ENCODE peak calls at places on chromosomes 16 and 17, in five cellular contexts. E is brain microvascular endothelial cell, G is vagina, P is WERI-Rb-1, A is foreskin fibroblast. W is an unnamed sample.

GRCh38 chr16:46519063-46519462 is 102.1 kb downstream of the SHCBP1 start:
- DNase-seq in E (no peak), G (no peak), P (no peak), A (no peak), W (no peak)

GRCh38 chr16:17380613-17381012 is 90.1 kb downstream of the XYLT1 start:
- DNase-seq in E (no peak), G (no peak), P (no peak), A (no peak), W (no peak)

GRCh38 chr16:405548-406506 is 4.1 kb downstream of the DECR2 start:
- DNase-seq in E (no peak), G (no peak), P (no peak), A (no peak), W (no peak)

GRCh38 chr17:58587713-58588117 is 73.3 kb upstream of the MTMR4 start:
- DNase-seq in E (peak; percentile 21), G (no peak), P (peak; percentile 89), A (peak; percentile 12), W (no peak)

GRCh38 chr16:23171234-23171948 is 11.2 kb upstream of the SCNN1G start:
- DNase-seq in E (no peak), G (no peak), P (no peak), A (peak; percentile 12), W (no peak)

GRCh38 chr17:17667947-17668346 is 13.3 kb upstream of the RAI1 start:
- DNase-seq in E (no peak), G (no peak), P (no peak), A (no peak), W (no peak)

GRCh38 chr17:38315497-38315896 is 18.5 kb downstream of the MRPL45 start:
- DNase-seq in E (no peak), G (no peak), P (no peak), A (no peak), W (no peak)

GRCh38 chr17:77654861-77655260 is 303.6 kb upstream of the TNRC6C start:
- DNase-seq in E (no peak), G (no peak), P (no peak), A (no peak), W (no peak)

GRCh38 chr17:50533720-50534148 is 1.2 kb downstream of the EPN3 start:
- DNase-seq in E (peak; percentile 9), G (no peak), P (no peak), A (no peak), W (no peak)

GRCh38 chr17:75020331-75021110 is 8.1 kb downstream of the MRPL58 start:
- DNase-seq in E (no peak), G (no peak), P (no peak), A (no peak), W (no peak)

GRCh38 chr17:37607637-37608368 is 1.4 kb downstream of the SYNRG start:
- DNase-seq in E (no peak), G (no peak), P (no peak), A (no peak), W (no peak)

GRCh38 chr16:7303014-7303676 is 29.5 kb upstream of the RBFOX1 start:
- DNase-seq in E (no peak), G (no peak), P (no peak), A (no peak), W (no peak)

GRCh38 chr16:71927383-71927782 is 32.1 kb downstream of the IST1 start:
- DNase-seq in E (peak; percentile 77), G (no peak), P (no peak), A (peak; percentile 89), W (peak; percentile 59)

GRCh38 chr16:77877712-77878111 is 89.3 kb downstream of the VAT1L start:
- DNase-seq in E (peak; percentile 90), G (no peak), P (no peak), A (peak; percentile 56), W (peak; percentile 70)

GRCh38 chr16:54266363-54266955 is 20.1 kb downstream of the IRX3 start:
- DNase-seq in E (no peak), G (no peak), P (no peak), A (peak; percentile 28), W (no peak)

GRCh38 chr16:68074850-68075249 is 10.3 kb upstream of the NFATC3 start:
- DNase-seq in E (no peak), G (peak; percentile 81), P (no peak), A (no peak), W (no peak)

GRCh38 chr17:36755586-36755985 is 154.2 kb downstream of the MRM1 start:
- DNase-seq in E (no peak), G (no peak), P (peak; percentile 56), A (no peak), W (no peak)

GRCh38 chr17:79803997-79804855 is 7.3 kb upstream of the CBX8 start:
- DNase-seq in E (no peak), G (no peak), P (no peak), A (no peak), W (no peak)

GRCh38 chr16:58001781-58002410 is 689 bp downstream of the USB1 start:
- DNase-seq in E (no peak), G (no peak), P (no peak), A (no peak), W (no peak)

GRCh38 chr16:89581045-89581695 is 5.6 kb downstream of the CPNE7 start:
- DNase-seq in E (peak; percentile 99), G (no peak), P (no peak), A (peak; percentile 98), W (peak; percentile 94)

GRCh38 chr16:65032397-65032796 is 89.5 kb downstream of the CDH11 start:
- DNase-seq in E (no peak), G (no peak), P (no peak), A (peak; percentile 9), W (no peak)

GRCh38 chr17:83103200-83103937 is 24.0 kb downstream of the METRNL start:
- DNase-seq in E (peak; percentile 42), G (no peak), P (no peak), A (peak; percentile 49), W (no peak)

GRCh38 chr16:80759419-80760162 is 44.8 kb downstream of the CDYL2 start:
- DNase-seq in E (no peak), G (no peak), P (no peak), A (no peak), W (peak; percentile 89)
- TF ChIP-seq CTCF in E (no peak), G (no peak), P (no peak), A (no peak), W (no peak)

DNA sequence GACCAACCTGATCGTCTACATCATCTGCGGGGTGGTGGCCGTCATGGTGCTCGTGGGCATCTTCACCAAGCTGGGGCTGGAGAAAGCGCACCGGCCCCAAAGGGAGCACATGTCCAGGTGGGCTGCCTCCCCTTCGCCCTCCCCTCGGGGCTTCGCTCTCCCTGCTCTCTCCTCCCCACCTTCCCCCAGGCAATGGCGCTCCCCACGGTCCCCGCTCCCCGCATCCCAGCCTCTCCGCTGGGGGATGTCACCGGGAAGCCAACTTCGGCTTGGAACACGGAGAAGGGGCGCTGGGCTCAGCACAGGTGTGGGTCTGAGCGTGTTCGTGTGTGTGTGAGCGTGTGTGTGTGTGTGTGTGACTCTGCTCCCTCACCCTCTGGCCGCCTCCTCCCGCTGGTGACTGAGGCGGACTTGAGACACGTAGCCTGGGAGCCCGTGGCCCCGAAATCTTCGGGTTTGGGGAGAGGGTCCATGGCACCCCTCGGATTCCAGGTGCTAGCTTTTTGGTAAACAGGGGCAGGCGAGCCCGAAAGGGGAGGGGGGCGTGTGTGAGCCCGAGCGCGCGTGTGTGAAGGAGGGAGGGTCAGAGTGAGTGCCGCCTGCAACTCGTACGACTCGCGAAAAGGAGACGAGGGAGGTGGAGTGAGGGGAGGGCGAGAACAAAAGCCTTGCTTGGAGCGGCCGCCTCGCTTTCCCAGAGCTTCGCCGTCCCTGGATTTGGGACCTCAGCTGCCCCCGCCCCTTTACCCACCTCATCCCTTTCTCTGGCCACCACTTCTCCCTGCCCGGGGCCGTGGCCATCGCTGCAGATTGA is 1.3 kb downstream of the SHISA9 start:
- DNase-seq in E (no peak), G (no peak), P (no peak), A (no peak), W (no peak)
- H3K4me3 ChIP-seq in E (peak overlapping the region; percentile 22), G (no peak overlapping the region), P (peak overlapping the region; percentile 30), A (no peak overlapping the region), W (peak overlapping the region; percentile 88)

DNA sequence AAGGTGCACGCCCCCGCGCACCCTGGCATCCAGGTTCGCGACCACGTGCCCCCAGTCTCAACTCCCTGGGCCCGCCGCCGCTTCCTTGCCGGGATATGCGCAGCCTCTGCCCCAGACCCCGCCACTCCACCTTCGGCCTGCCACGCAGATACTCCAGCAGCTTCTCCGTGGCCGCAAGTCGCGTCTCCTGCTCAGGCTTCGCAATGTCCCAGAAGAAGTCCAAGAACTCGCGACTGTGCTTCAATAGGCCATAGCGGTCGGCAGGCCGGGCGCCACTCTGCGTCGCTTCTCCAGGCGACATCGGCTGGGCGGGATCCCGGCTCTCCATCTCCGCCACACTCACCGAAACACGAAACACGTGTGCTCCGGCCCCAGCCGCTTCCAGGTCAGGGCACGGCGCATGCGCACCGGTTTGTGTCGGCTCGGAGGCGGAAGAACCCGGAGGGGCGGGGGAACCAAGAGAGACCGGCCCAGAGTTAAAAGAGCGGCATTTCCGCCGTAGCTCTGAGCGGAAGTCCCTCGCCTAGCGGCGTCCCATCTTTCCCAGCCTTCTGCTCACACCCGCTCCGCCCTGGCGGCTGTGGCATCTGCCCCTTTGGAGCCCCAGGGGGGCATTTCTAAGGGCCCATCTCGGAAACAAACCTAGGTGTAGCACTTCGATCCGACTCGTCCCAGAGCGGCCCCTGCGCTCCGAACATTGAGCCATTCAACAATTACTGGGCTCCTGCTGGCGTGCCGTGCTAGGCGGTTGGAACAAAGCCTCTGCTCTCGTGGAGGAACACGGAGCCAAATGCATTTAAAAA is at the start of gene MYBBP1A:
- DNase-seq in E (peak; percentile 89), G (no peak), P (peak; percentile 97), A (peak; percentile 95), W (peak; percentile 52)
- TF ChIP-seq CTCF in E (peak; percentile 32), G (no peak), P (peak; percentile 23), A (no peak), W (no peak)

GRCh38 chr17:34578016-34578415 is 1.4 kb upstream of the TMEM132E start:
- DNase-seq in E (no peak), G (no peak), P (peak; percentile 85), A (no peak), W (no peak)

GRCh38 chr17:34579979-34580684 is 750 bp downstream of the TMEM132E start:
- DNase-seq in E (no peak), G (no peak), P (no peak), A (peak; percentile 16), W (no peak)

GRCh38 chr17:34580685-34581445 is 1.5 kb downstream of the TMEM132E start:
- DNase-seq in E (no peak), G (no peak), P (peak; percentile 25), A (no peak), W (no peak)

GRCh38 chr17:34578656-34579016 is 746 bp upstream of the TMEM132E start:
- DNase-seq in E (no peak), G (no peak), P (no peak), A (no peak), W (no peak)

DNA sequence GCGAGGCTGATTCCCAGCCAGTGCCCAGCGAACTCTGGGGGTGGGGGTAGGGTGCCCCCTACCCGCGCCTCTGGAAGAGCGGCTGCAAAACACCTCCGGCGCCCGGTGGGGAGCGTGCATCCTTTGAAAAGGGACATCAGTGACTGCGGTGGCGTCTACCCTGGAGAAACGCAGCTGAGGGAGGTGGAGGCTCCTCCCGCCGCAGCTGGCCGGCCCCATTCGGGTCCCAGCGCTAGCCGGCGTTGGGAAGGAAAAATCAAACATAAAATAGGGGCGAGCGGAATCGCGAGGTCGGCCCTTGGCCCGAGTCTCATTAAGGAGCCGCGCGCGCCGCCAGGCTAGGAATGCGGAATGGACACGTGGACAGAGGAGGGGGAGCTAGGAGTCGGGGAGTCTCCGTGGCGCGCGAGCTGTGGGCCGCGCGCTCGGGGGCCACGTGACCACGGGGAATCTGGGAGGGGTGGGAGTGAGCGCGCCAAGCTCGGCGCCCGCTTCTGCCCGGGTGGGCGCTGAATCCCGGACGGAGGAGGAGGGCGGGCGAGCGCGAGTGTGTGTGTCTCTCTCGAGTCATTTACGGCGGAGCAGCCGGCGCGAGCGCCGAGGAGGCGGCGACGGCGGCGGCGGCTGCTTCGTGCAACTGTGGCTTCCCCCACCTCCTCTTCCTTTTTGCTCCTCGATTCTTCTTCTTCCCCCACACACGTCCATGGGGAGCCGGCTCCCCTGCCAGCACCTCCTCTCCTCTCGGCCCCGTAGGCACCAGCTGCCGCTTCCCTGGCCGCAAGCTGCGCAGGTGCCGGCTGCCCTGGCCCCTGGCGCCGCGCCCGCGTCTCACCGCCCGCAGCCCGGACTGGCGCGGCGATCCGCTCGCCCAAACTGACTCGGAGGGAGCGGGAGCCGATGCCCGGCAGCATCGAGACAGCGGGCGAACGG is at the start of gene TMEM132E:
- DNase-seq in E (no peak), G (no peak), P (peak; percentile 52), A (no peak), W (no peak)
- H3K4me3 ChIP-seq in E (peak within 1 kb of the TSS; percentile 32), G (peak within 1 kb of the TSS; percentile 47), P (peak within 1 kb of the TSS; percentile 51), A (peak within 1 kb of the TSS; percentile 42), W (peak within 1 kb of the TSS; percentile 44)